ENCODE peak calls at places on chromosomes 3 and 15, in four cellular contexts. F is lower leg skin, O is body of pancreas, E is ovary. Q is an unnamed sample.
A peak's percentile ranks its signal among the peaks of the same experiment; 100 is the strongest.

GRCh38 chr3:56919137-56919796 is 117.5 kb upstream of the ARHGEF3 start:
- DNase-seq in O (no peak), E (no peak), F (no peak), Q (no peak)

GRCh38 chr3:124557433-124558232 is 172.6 kb upstream of the UMPS start:
- DNase-seq in F (no peak), O (peak; percentile 78), E (no peak), Q (no peak)

GRCh38 chr3:62585861-62586260 is 212.5 kb upstream of the FEZF2 start:
- DNase-seq in E (no peak), F (no peak), O (no peak), Q (no peak)

GRCh38 chr3:127404614-127405598 is 117.1 kb upstream of the PRR20G start:
- DNase-seq in E (peak; percentile 6), O (no peak), F (no peak), Q (no peak)

GRCh38 chr3:133663569-133664313 is 2.0 kb upstream of the TOPBP1 start:
- DNase-seq in F (no peak), E (no peak), O (peak; percentile 32), Q (no peak)

GRCh38 chr3:50122071-50122470 is 33.1 kb upstream of the SEMA3F start:
- DNase-seq in O (no peak), E (no peak), F (no peak), Q (no peak)

GRCh38 chr15:89670985-89671560 is 8.1 kb downstream of the PLIN1 start:
- DNase-seq in E (peak; percentile 14), F (no peak), O (no peak), Q (no peak)

GRCh38 chr15:101052681-101053121 is 133.5 kb downstream of the LRRK1 start:
- DNase-seq in F (peak; percentile 4), E (no peak), O (no peak), Q (no peak)

GRCh38 chr15:25439456-25439836 is 622 bp upstream of the UBE3A start:
- DNase-seq in E (no peak), O (peak; percentile 55), F (no peak), Q (no peak)

GRCh38 chr15:25436707-25437106 is 2.1 kb downstream of the UBE3A start:
- DNase-seq in E (no peak), F (no peak), O (no peak), Q (no peak)

GRCh38 chr15:25437751-25438600 is 848 bp downstream of the UBE3A start:
- DNase-seq in E (peak; percentile 46), O (peak; percentile 58), F (peak; percentile 20), Q (peak; percentile 52)

GRCh38 chr15:25441111-25441510 is 2.3 kb upstream of the UBE3A start:
- DNase-seq in F (no peak), O (no peak), E (no peak), Q (no peak)

DNA sequence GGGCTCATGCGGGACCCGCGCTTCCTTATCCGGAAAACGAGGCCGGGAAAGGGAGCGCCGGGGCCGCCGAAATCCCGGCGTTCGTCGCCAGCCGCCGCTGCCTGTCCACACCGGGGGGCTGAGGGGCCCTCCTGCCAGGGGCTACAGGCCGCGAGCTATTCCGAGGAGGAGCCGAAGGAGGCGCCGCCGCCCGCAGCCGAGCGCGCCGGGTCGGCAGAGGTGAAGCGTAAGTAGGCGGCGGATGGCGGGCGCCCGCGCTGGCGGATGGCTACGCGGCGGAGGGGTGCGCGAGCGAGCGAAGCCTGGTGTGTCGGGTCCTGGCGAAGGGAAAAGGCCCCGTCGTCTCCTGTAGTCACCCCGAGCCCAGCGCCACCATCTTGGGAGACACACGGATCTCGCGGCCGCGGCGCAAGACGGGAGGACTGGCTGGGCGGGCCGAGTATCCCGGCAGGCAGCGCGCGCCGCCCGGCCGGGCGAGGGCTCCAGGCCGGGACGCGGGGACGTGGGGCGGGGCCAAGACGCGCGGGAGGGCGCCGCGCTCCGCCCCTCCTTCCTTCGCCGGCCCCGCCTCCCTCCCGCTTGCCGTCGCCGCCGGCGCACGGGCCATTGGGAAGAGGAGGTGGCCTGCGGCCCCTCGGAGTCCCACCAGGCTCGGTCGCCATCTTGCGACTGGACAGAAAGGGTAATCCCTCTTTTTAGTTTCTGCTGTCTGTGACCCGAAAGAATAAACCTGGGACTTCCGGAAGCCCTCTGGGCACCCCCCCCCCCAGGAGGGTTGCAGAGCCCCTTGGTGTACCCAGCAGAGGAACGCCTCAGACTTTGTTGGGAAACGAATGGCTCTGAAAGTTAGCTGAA is at the start of gene UBE3A:
- DNase-seq in F (peak; percentile 81), O (peak; percentile 94), E (peak; percentile 90), Q (peak; percentile 90)
- TF ChIP-seq CTCF in F (no peak), O (no peak), E (peak; percentile 21), Q (peak; percentile 30)

DNA sequence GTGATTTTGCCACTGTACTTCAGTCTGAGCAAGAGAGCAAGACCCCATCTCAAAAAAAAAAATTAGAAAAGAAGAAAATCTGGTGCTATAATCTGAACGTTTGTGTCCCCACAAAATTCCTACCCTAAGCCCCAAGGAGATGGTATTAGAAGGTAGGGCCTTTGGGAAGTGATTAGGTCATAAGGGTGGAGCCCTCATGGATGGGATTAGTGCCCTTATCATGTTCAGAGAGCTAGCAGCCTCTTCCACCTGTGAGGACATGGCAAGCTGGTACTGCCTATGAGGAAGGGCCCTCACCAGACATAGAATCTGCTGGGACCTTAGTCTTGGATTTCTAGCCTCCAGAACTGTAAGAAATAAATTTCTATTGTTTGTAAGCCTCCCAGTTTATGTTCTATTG is 50.4 kb upstream of the FLNB start:
- DNase-seq in F (no peak), E (no peak), O (no peak), Q (no peak)
- TF ChIP-seq CTCF in F (no peak), E (no peak), O (no peak), Q (no peak)

GRCh38 chr15:77507911-77508310 is 87.2 kb downstream of the HMG20A start:
- DNase-seq in E (peak; percentile 37), O (peak; percentile 67), F (peak; percentile 40), Q (no peak)
- TF ChIP-seq CTCF in E (no peak), O (no peak), F (no peak), Q (no peak)

DNA sequence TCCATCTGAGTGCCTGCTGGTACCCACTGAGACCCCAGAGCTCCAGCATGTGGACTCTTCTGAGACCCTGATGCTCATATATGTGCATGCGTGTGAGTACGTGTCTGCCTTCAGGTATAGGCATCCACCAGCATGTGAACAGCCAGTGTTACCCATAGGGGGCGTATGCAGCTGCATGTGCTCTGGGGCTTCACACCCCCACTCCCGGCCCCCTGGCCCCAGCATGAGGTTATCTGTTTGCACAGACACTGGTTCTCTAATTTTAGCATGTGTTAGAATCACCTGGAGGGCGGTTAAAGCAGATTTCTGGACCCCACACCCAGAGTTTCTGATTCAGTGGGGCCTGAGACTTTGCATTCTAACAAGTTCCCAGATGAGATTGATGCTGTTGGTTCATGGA is 824 bp upstream of the CILP start:
- DNase-seq in O (peak; percentile 29), E (no peak), F (no peak), Q (no peak)
- TF ChIP-seq CTCF in O (no peak), E (no peak), F (no peak), Q (no peak)

GRCh38 chr15:64690578-64691296 is 84.7 kb downstream of the RBPMS2 start:
- DNase-seq in O (no peak), E (no peak), F (no peak), Q (no peak)
- TF ChIP-seq CTCF in O (no peak), E (no peak), F (no peak), Q (no peak)

DNA sequence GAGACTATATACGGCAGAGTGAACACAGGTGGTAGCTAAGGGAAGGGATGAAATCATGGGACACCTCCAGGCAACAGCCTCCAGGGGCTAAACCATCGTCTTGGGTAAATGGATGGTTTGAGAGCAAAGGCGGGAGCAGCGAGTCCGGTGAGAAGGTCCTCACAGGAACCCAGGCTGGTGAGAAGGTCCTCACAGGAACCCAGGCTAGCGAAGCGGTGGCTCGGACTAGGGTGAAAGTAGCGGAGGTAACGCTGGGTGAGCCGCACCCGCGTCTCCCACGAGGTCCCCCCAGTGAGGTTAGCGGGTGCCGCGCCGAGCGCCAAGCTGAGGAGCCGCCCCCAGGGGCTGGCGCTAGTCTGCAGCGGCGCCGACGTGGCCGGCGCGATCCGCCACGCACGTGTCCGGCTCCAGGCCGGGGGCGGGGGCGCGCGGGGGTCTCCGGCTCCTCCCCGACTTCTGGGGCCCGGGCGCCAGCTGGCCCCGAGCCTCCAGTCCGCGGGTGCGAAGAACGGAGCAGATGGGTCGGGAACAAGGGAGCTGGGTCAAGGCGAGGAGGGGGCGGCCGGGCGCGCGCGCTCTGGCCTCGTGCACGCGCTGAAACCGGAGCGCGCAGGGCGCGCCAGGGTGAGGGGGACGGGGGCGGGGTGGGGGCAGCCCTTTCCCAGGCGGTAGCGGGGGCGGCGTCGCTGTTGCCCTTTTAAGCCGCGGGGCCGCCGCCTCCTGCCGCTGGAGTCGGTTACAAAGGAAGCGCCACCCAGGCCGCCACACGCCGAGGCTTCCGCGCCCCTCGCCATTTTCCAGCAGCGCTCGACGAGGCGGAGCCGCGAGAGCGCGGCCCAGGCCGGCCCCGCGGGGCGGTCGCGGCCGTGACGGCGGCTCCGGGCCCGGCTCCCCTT is at the start of gene UBE2Q2:
- DNase-seq in E (peak; percentile 71), O (peak; percentile 70), F (peak; percentile 34), Q (peak; percentile 72)
- TF ChIP-seq CTCF in E (no peak), O (no peak), F (no peak), Q (no peak)

DNA sequence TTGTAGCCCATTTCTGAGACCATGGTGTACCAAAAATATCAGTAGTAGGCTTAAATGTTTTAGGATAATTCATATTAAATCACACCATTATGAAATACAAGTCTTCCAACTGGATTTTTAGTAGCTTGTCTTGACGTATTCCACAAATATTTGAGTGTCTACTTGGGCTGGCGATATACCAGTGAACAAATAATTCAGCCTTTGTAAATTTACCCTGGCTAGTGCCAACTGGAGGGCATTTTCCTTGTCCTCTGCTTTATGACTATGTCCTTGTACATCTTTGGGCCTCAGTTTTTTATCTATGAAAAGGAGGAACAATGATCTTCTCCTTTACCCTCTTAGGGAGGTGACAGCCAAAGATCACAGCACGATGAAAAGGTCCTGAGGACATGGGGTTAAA is 114.8 kb downstream of the FRMD4B start:
- DNase-seq in F (no peak), O (no peak), E (no peak), Q (no peak)
- TF ChIP-seq CTCF in F (no peak), O (no peak), E (no peak), Q (no peak)

Q was measured in uterus.